ENCODE peak calls at places on chromosomes 11 and 22, in ten cellular contexts. J is pancreas, L is mesenchymal stem cell, K is heart right ventricle, T is colonic mucosa, H is lower lobe of right lung, Q is uterus, S is prostate gland, Y is thyroid gland, D is esophagus muscularis mucosa. C is an unnamed sample. For H3K4me1, the result is how much of the 10 kb centered on the place peaks cover.

GRCh38 chr11:121249039-121249663 is 43.4 kb upstream of the SC5D start:
- DNase-seq in J (no peak), L (peak), K (no peak), T (no peak), H (no peak), Q (no peak), S (no peak), Y (peak), D (no peak), C (peak)

GRCh38 chr11:116602637-116602942 is 170.2 kb downstream of the BUD13 start:
- DNase-seq in J (no peak), L (no peak), K (no peak), T (no peak), H (no peak), Q (no peak), S (no peak), Y (no peak), D (no peak), C (no peak)

GRCh38 chr22:19527861-19528417 is 3.7 kb upstream of the CLDN5 start:
- DNase-seq in J (no peak), L (peak), K (no peak), T (no peak), H (no peak), Q (no peak), S (no peak), Y (no peak), D (no peak), C (no peak)

GRCh38 chr22:17918840-17919239 is 105.5 kb downstream of the MICAL3 start:
- DNase-seq in J (no peak), L (peak), K (no peak), T (no peak), H (no peak), Q (no peak), S (no peak), Y (no peak), D (no peak), C (no peak)

GRCh38 chr22:41638124-41638523 is 17.0 kb downstream of the XRCC6 start:
- DNase-seq in J (no peak), L (no peak), K (no peak), T (no peak), H (no peak), Q (no peak), S (no peak), Y (no peak), D (no peak), C (no peak)

GRCh38 chr22:28440517-28441366 is 238.9 kb downstream of the TTC28 start:
- DNase-seq in J (no peak), L (peak), K (no peak), T (no peak), H (no peak), Q (no peak), S (no peak), Y (no peak), D (no peak), C (peak)

GRCh38 chr11:32088117-32088941 is 2.5 kb upstream of the RCN1 start:
- DNase-seq in J (no peak), L (peak), K (peak), T (peak), H (no peak), Q (no peak), S (peak), Y (peak), D (no peak), C (no peak)

GRCh38 chr11:93020248-93021088 is 51.0 kb downstream of the MTNR1B start:
- DNase-seq in J (no peak), L (peak), K (no peak), T (no peak), H (no peak), Q (peak), S (no peak), Y (no peak), D (no peak), C (no peak)

GRCh38 chr11:122435540-122436187 is 219.9 kb upstream of the UBASH3B start:
- DNase-seq in J (no peak), L (no peak), K (no peak), T (no peak), H (no peak), Q (no peak), S (no peak), Y (no peak), D (no peak), C (no peak)

GRCh38 chr11:16098827-16099226 is 257.5 kb downstream of the SOX6 start:
- DNase-seq in J (no peak), L (peak), K (no peak), T (no peak), H (no peak), Q (no peak), S (no peak), Y (no peak), D (no peak), C (peak)

GRCh38 chr11:47109051-47109791 is 67.5 kb downstream of the ARFGAP2 start:
- DNase-seq in J (no peak), L (peak), K (no peak), T (no peak), H (no peak), Q (no peak), S (no peak), Y (no peak), D (no peak), C (no peak)

GRCh38 chr11:88406871-88407270 is 69.3 kb upstream of the CTSC start:
- DNase-seq in J (no peak), L (no peak), K (no peak), T (no peak), H (no peak), Q (no peak), S (no peak), Y (no peak), D (no peak), C (no peak)

GRCh38 chr11:92628401-92629292 is 340.8 kb upstream of the MTNR1B start:
- DNase-seq in J (no peak), L (no peak), K (no peak), T (no peak), H (no peak), Q (no peak), S (no peak), Y (no peak), D (peak), C (no peak)

GRCh38 chr11:69643646-69644045 is 2.7 kb downstream of the CCND1 start:
- DNase-seq in J (peak), L (no peak), K (no peak), T (no peak), H (no peak), Q (no peak), S (no peak), Y (no peak), D (no peak), C (no peak)

GRCh38 chr11:66188580-66188979 is 79.9 kb upstream of the RAB1B start:
- DNase-seq in J (no peak), L (peak), K (no peak), T (no peak), H (no peak), Q (no peak), S (no peak), Y (no peak), D (no peak), C (no peak)

GRCh38 chr11:69730500-69730899 is 26.7 kb upstream of the FGF19 start:
- DNase-seq in J (no peak), L (no peak), K (no peak), T (no peak), H (no peak), Q (no peak), S (no peak), Y (no peak), D (no peak), C (no peak)

GRCh38 chr22:45639747-45640102 is 31.9 kb upstream of the ATXN10 start:
- DNase-seq in J (no peak), L (no peak), K (no peak), T (no peak), H (no peak), Q (no peak), S (no peak), Y (no peak), D (no peak), C (no peak)

GRCh38 chr22:35854334-35854733 is 136.7 kb downstream of the APOL5 start:
- DNase-seq in J (no peak), L (no peak), K (no peak), T (no peak), H (no peak), Q (no peak), S (no peak), Y (no peak), D (no peak), C (no peak)

GRCh38 chr11:65130631-65131416 is 3.5 kb downstream of the SYVN1 start:
- DNase-seq in J (peak), L (no peak), K (no peak), T (no peak), H (no peak), Q (peak), S (no peak), Y (no peak), D (no peak), C (no peak)

GRCh38 chr11:10498426-10499250 is 42.3 kb downstream of the RNF141 start:
- DNase-seq in J (no peak), L (no peak), K (no peak), T (peak), H (no peak), Q (no peak), S (no peak), Y (no peak), D (peak), C (no peak)

GRCh38 chr22:20271114-20271994 is 3.2 kb upstream of the RTN4R start:
- DNase-seq in J (peak), L (no peak), K (no peak), T (no peak), H (peak), Q (no peak), S (no peak), Y (no peak), D (no peak), C (no peak)

GRCh38 chr11:110679323-110679980 is 32.8 kb downstream of the ARHGAP20 start:
- DNase-seq in J (no peak), L (peak), K (no peak), T (no peak), H (no peak), Q (no peak), S (no peak), Y (no peak), D (no peak), C (no peak)

GRCh38 chr11:108836541-108836940 is 171.7 kb downstream of the DDX10 start:
- DNase-seq in J (no peak), L (no peak), K (no peak), T (no peak), H (no peak), Q (no peak), S (no peak), Y (no peak), D (no peak), C (no peak)

GRCh38 chr11:126647735-126648134 is 292.2 kb downstream of the ST3GAL4 start:
- DNase-seq in J (no peak), L (peak), K (no peak), T (no peak), H (no peak), Q (no peak), S (no peak), Y (no peak), D (no peak), C (no peak)

GRCh38 chr11:36010010-36010740 is 66.3 kb downstream of the LDLRAD3 start:
- DNase-seq in J (no peak), L (peak), K (no peak), T (no peak), H (no peak), Q (no peak), S (peak), Y (no peak), D (no peak), C (no peak)

GRCh38 chr11:72745511-72745910 is 6.7 kb downstream of the ARAP1 start:
- DNase-seq in J (peak), L (no peak), K (no peak), T (no peak), H (no peak), Q (no peak), S (no peak), Y (peak), D (no peak), C (no peak)

GRCh38 chr11:2701898-2702434 is 2.2 kb upstream of the KCNQ1OT1 start:
- DNase-seq in J (no peak), L (no peak), K (no peak), T (no peak), H (peak), Q (no peak), S (no peak), Y (no peak), D (no peak), C (no peak)

GRCh38 chr22:32044913-32045312 is 1.9 kb downstream of the SLC5A1 start:
- DNase-seq in J (no peak), L (no peak), K (no peak), T (peak), H (no peak), Q (no peak), S (peak), Y (no peak), D (no peak), C (peak)

GRCh38 chr22:40326905-40327735 is 19.2 kb upstream of the ADSL start:
- DNase-seq in J (no peak), L (peak), K (no peak), T (no peak), H (no peak), Q (no peak), S (peak), Y (no peak), D (no peak), C (no peak)

GRCh38 chr11:315516-315994 is 1.7 kb downstream of the IFITM1 start:
- DNase-seq in J (peak), L (no peak), K (no peak), T (no peak), H (no peak), Q (no peak), S (no peak), Y (no peak), D (no peak), C (no peak)
- H3K4me3 ChIP-seq in J (peak), L (peak), K (peak), T (peak), H (peak), Q (peak), S (peak), Y (peak), D (peak), C (peak)

GRCh38 chr11:117641008-117641915 is 155.8 kb downstream of the DSCAML1 start:
- DNase-seq in J (no peak), L (no peak), K (no peak), T (no peak), H (no peak), Q (no peak), S (no peak), Y (no peak), D (no peak), C (no peak)
- H3K4me1 ChIP-seq in J (under half), L (under half), K (under half), T (under half), H (under half), Q (under half), S (under half), Y (under half), D (under half), C (under half)

DNA sequence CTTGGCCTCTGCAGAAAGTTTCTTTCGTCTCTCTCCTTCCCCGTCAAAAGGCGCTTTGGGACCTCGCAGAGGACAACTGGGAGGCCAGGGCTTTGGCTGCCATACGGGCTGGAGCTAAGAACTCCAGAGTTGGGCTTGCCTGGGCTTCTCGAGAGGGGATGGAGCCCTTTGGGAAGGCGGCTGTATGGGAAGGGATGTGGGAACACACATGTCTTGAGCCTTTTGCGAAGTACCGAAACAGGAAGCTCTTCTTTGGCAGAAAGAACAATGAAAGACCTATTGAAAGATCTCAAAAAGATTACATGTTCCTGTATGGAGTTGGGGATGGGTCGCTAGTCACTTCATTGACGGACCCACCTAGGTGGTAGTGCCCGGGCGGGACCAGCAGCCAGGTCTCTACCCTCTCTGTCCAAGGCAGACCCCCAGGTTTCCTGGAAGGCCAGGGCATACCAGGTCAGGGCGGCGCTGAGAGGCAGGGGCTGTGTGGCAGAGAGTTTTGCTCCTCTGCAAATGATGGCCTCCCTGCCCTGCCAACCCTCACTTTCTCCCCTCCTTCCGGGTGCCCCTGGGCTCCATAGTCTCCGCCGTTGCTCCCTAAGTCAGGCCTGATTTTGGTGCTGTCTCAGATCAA is 993 bp downstream of the ST14 start:
- DNase-seq in J (no peak), L (no peak), K (no peak), T (peak), H (no peak), Q (no peak), S (no peak), Y (no peak), D (no peak), C (no peak)
- H3K27ac ChIP-seq in J (peak), L (no peak), K (no peak), T (peak), H (peak), Q (no peak), S (peak), Y (peak), D (no peak), C (peak)

GRCh38 chr22:21951931-21952465 is 650 bp downstream of the PPM1F start:
- DNase-seq in J (peak), L (peak), K (no peak), T (peak), H (peak), Q (no peak), S (peak), Y (peak), D (no peak), C (peak)
- H3K4me3 ChIP-seq in J (peak), L (peak), K (peak), T (peak), H (peak), Q (peak), S (peak), Y (peak), D (peak), C (peak)

GRCh38 chr11:7515544-7515943 is 1.7 kb downstream of the PPFIBP2 start:
- DNase-seq in J (no peak), L (no peak), K (no peak), T (no peak), H (no peak), Q (no peak), S (no peak), Y (no peak), D (no peak), C (no peak)

GRCh38 chr11:7512525-7513209 is 1.1 kb upstream of the PPFIBP2 start:
- DNase-seq in J (no peak), L (peak), K (peak), T (peak), H (peak), Q (peak), S (peak), Y (peak), D (peak), C (peak)

GRCh38 chr11:7513210-7514098 is at the start of gene PPFIBP2:
- DNase-seq in J (peak), L (peak), K (peak), T (peak), H (peak), Q (peak), S (peak), Y (peak), D (peak), C (peak)

GRCh38 chr11:7516488-7516887 is 2.7 kb downstream of the PPFIBP2 start:
- DNase-seq in J (no peak), L (no peak), K (no peak), T (no peak), H (no peak), Q (no peak), S (no peak), Y (no peak), D (no peak), C (no peak)

GRCh38 chr11:7514099-7514725 is 413 bp downstream of the PPFIBP2 start:
- DNase-seq in J (no peak), L (peak), K (no peak), T (peak), H (peak), Q (no peak), S (peak), Y (peak), D (no peak), C (peak)
- H3K4me1 ChIP-seq in J (under half), L (under half), K (under half), T (under half), H (under half), Q (under half), S (under half), Y (under half), D (under half), C (under half)

GRCh38 chr22:39231197-39231950 is 13.4 kb downstream of the PDGFB start:
- DNase-seq in J (peak), L (no peak), K (no peak), T (no peak), H (no peak), Q (no peak), S (no peak), Y (no peak), D (no peak), C (no peak)

GRCh38 chr22:39229075-39229474 is 15.7 kb downstream of the PDGFB start:
- DNase-seq in J (no peak), L (no peak), K (no peak), T (no peak), H (no peak), Q (no peak), S (no peak), Y (no peak), D (no peak), C (no peak)

GRCh38 chr22:39232246-39232645 is 12.5 kb downstream of the PDGFB start:
- DNase-seq in J (no peak), L (no peak), K (no peak), T (no peak), H (no peak), Q (no peak), S (no peak), Y (no peak), D (no peak), C (no peak)

GRCh38 chr22:39229688-39230260 is 15.0 kb downstream of the PDGFB start:
- DNase-seq in J (peak), L (no peak), K (no peak), T (no peak), H (no peak), Q (no peak), S (no peak), Y (no peak), D (no peak), C (no peak)

DNA sequence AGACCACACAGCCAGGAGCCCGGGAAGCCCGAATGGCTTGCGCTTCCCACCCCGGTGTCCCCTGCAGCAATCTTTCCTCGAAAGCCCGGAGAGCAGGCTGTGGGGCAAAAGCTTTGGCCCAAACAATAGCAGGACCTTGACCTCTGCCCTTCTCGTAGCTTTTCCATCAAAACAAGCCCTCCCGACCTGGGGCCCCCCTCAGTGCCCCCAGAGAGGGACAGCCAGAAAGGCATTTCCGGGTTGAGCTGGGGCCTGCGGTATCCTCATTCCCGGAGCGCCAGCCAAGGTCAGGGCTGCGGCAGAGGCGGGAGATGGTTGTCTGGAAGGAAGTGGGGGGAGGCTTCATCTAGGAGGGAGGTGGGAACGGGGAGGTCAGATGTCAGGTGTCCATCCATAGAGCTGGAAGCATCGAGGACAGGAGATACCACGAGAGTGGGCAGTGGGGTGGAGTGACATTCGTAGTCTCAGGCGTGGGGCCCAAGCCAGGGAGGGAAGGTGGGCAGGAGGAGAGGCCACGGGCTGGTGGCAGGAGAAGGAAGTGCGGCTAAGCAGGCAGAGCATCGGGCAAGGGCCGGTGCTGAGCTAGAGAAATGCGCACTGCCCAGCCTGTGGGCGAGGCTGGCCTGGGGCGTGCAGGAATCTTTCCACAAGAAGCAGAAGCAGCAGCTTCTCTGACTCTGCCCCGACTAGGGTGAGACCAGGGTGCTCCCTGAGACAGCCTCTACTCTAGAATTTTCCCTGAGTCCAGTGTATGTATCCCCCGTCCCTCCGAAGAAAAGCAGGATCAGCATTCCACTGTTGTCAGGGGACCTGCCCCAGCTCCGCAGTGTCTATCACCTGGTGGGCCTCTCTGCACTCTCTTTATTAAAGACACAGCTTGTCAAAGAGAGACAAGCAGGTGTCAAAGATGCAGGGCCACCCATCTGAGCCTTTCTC is 14.3 kb downstream of the PDGFB start:
- DNase-seq in J (peak), L (no peak), K (no peak), T (no peak), H (no peak), Q (no peak), S (no peak), Y (no peak), D (no peak), C (no peak)
- H3K27ac ChIP-seq in J (no peak), L (no peak), K (peak), T (no peak), H (peak), Q (no peak), S (no peak), Y (no peak), D (no peak), C (no peak)

GRCh38 chr11:78381867-78382266 is 35.8 kb downstream of the GAB2 start:
- DNase-seq in J (no peak), L (no peak), K (no peak), T (no peak), H (no peak), Q (no peak), S (no peak), Y (no peak), D (no peak), C (peak)

GRCh38 chr11:78377625-78378418 is 39.8 kb downstream of the GAB2 start:
- DNase-seq in J (no peak), L (no peak), K (no peak), T (peak), H (no peak), Q (no peak), S (no peak), Y (no peak), D (no peak), C (peak)

GRCh38 chr11:78384231-78384630 is 33.4 kb downstream of the GAB2 start:
- DNase-seq in J (no peak), L (no peak), K (no peak), T (no peak), H (no peak), Q (no peak), S (no peak), Y (no peak), D (no peak), C (no peak)

GRCh38 chr11:78379039-78379670 is 38.5 kb downstream of the GAB2 start:
- DNase-seq in J (no peak), L (no peak), K (no peak), T (no peak), H (no peak), Q (no peak), S (no peak), Y (no peak), D (no peak), C (peak)

GRCh38 chr11:78380615-78381029 is 37.0 kb downstream of the GAB2 start:
- DNase-seq in J (no peak), L (peak), K (no peak), T (no peak), H (no peak), Q (no peak), S (no peak), Y (no peak), D (no peak), C (no peak)
- H3K4me3 ChIP-seq in J (no peak), L (no peak), K (no peak), T (no peak), H (no peak), Q (no peak), S (no peak), Y (no peak), D (no peak), C (no peak)